ENCODE peak calls at places on chromosomes 6 and 20, in seven cellular contexts. O is HepG2, Z is A549, S is tibial nerve, T is suprapubic skin, R is H1, V is GM12878. I is an unnamed sample.

GRCh38 chr6:123509112-123509511 is 127.6 kb downstream of the TRDN start:
- DNase-seq in O (no peak), Z (no peak), S (no peak), T (no peak), R (no peak), V (no peak), I (no peak)

GRCh38 chr6:45703041-45703739 is 312.5 kb downstream of the CLIC5 start:
- DNase-seq in O (no peak), Z (no peak), S (no peak), T (no peak), R (no peak), V (no peak), I (no peak)

GRCh38 chr20:48619126-48620101 is 208.4 kb downstream of the PREX1 start:
- DNase-seq in O (no peak), Z (no peak), S (no peak), T (no peak), R (no peak), V (no peak), I (peak)

GRCh38 chr20:47099093-47099492 is 204.4 kb downstream of the EYA2 start:
- DNase-seq in O (no peak), Z (no peak), S (no peak), T (no peak), R (no peak), V (no peak), I (no peak)

GRCh38 chr6:39189915-39190544 is 39.2 kb downstream of the KCNK5 start:
- DNase-seq in O (peak), Z (peak), S (no peak), T (no peak), R (peak), V (no peak), I (no peak)

GRCh38 chr6:89237158-89237557 is 20.0 kb upstream of the GABRR1 start:
- DNase-seq in O (no peak), Z (no peak), S (no peak), T (no peak), R (no peak), V (no peak), I (no peak)

GRCh38 chr6:31878761-31879542 is at the start of gene SLC44A4:
- DNase-seq in O (no peak), Z (no peak), S (no peak), T (no peak), R (no peak), V (no peak), I (no peak)

GRCh38 chr20:24994470-24995368 is 2.2 kb upstream of the APMAP start:
- DNase-seq in O (peak), Z (peak), S (peak), T (peak), R (peak), V (peak), I (peak)

GRCh38 chr20:51457281-51457932 is 85.1 kb downstream of the NFATC2 start:
- DNase-seq in O (no peak), Z (peak), S (no peak), T (no peak), R (no peak), V (no peak), I (peak)

GRCh38 chr6:151679081-151679480 is 128.4 kb upstream of the ESR1 start:
- DNase-seq in O (no peak), Z (no peak), S (no peak), T (no peak), R (no peak), V (no peak), I (no peak)

GRCh38 chr20:61178431-61179080 is 73.5 kb upstream of the CDH4 start:
- DNase-seq in O (no peak), Z (no peak), S (no peak), T (no peak), R (no peak), V (no peak), I (no peak)

GRCh38 chr6:41193171-41193734 is 7.7 kb downstream of the TREML2 start:
- DNase-seq in O (no peak), Z (no peak), S (no peak), T (no peak), R (no peak), V (no peak), I (no peak)

GRCh38 chr6:160174681-160175080 is 53.1 kb downstream of the SLC22A1 start:
- DNase-seq in O (no peak), Z (no peak), S (no peak), T (no peak), R (no peak), V (no peak), I (no peak)

GRCh38 chr20:45290677-45291355 is 15.8 kb upstream of the RBPJL start:
- DNase-seq in O (peak), Z (peak), S (peak), T (peak), R (peak), V (no peak), I (peak)

GRCh38 chr6:130886965-130887364 is 59.8 kb downstream of the SMLR1 start:
- DNase-seq in O (no peak), Z (no peak), S (no peak), T (no peak), R (no peak), V (no peak), I (no peak)

GRCh38 chr20:13571662-13572061 is 67.1 kb downstream of the TASP1 start:
- DNase-seq in O (no peak), Z (no peak), S (no peak), T (no peak), R (peak), V (no peak), I (no peak)

GRCh38 chr6:11921017-11921438 is 91.1 kb upstream of the HIVEP1 start:
- DNase-seq in O (no peak), Z (peak), S (no peak), T (no peak), R (no peak), V (no peak), I (no peak)

GRCh38 chr6:22558288-22558882 is 11.0 kb upstream of the HDGFL1 start:
- DNase-seq in O (no peak), Z (no peak), S (no peak), T (no peak), R (no peak), V (no peak), I (no peak)

GRCh38 chr20:34634392-34634791 is 42.5 kb downstream of the PIGU start:
- DNase-seq in O (no peak), Z (no peak), S (no peak), T (no peak), R (no peak), V (no peak), I (no peak)

GRCh38 chr6:155264704-155265320 is 999 bp downstream of the CLDN20 start:
- DNase-seq in O (no peak), Z (no peak), S (no peak), T (no peak), R (no peak), V (no peak), I (no peak)

GRCh38 chr6:147961473-147962141 is 381.0 kb upstream of the SASH1 start:
- DNase-seq in O (no peak), Z (no peak), S (no peak), T (no peak), R (no peak), V (no peak), I (no peak)

GRCh38 chr20:59933849-59934585 is 580 bp upstream of the SYCP2 start:
- DNase-seq in O (peak), Z (peak), S (peak), T (peak), R (no peak), V (no peak), I (peak)

GRCh38 chr6:75094614-75095321 is 111.1 kb downstream of the COL12A1 start:
- DNase-seq in O (no peak), Z (no peak), S (no peak), T (no peak), R (no peak), V (no peak), I (no peak)

GRCh38 chr6:13425971-13426931 is 61.1 kb downstream of the GFOD1 start:
- DNase-seq in O (no peak), Z (no peak), S (no peak), T (no peak), R (no peak), V (peak), I (no peak)

GRCh38 chr6:17354700-17355403 is 38.5 kb upstream of the CAP2 start:
- DNase-seq in O (peak), Z (peak), S (no peak), T (no peak), R (no peak), V (peak), I (no peak)

GRCh38 chr20:53161473-53161872 is 189.3 kb downstream of the TSHZ2 start:
- DNase-seq in O (no peak), Z (no peak), S (no peak), T (no peak), R (no peak), V (no peak), I (no peak)

GRCh38 chr6:122735618-122736017 is 43.9 kb upstream of the FABP7 start:
- DNase-seq in O (no peak), Z (no peak), S (no peak), T (no peak), R (no peak), V (no peak), I (no peak)

GRCh38 chr6:43469947-43470346 is 7.4 kb upstream of the TJAP1 start:
- DNase-seq in O (no peak), Z (no peak), S (no peak), T (no peak), R (no peak), V (no peak), I (no peak)

GRCh38 chr6:110323004-110323657 is 35.0 kb downstream of the METTL24 start:
- DNase-seq in O (no peak), Z (no peak), S (no peak), T (no peak), R (no peak), V (no peak), I (no peak)

GRCh38 chr20:62381202-62381797 is 5.6 kb upstream of the RPS21 start:
- DNase-seq in O (no peak), Z (no peak), S (no peak), T (no peak), R (no peak), V (no peak), I (no peak)

GRCh38 chr6:45997875-45998506 is 17.7 kb downstream of the CLIC5 start:
- DNase-seq in O (no peak), Z (no peak), S (no peak), T (no peak), R (no peak), V (no peak), I (no peak)

GRCh38 chr6:28446818-28447511 is 3.7 kb upstream of the ZSCAN23 start:
- DNase-seq in O (no peak), Z (no peak), S (no peak), T (no peak), R (no peak), V (no peak), I (no peak)

GRCh38 chr6:38352636-38353035 is 287.1 kb downstream of the BTBD9 start:
- DNase-seq in O (no peak), Z (no peak), S (no peak), T (no peak), R (no peak), V (no peak), I (no peak)

GRCh38 chr6:73121421-73121993 is 103.8 kb downstream of the KHDC1L start:
- DNase-seq in O (no peak), Z (no peak), S (no peak), T (no peak), R (no peak), V (no peak), I (no peak)

DNA sequence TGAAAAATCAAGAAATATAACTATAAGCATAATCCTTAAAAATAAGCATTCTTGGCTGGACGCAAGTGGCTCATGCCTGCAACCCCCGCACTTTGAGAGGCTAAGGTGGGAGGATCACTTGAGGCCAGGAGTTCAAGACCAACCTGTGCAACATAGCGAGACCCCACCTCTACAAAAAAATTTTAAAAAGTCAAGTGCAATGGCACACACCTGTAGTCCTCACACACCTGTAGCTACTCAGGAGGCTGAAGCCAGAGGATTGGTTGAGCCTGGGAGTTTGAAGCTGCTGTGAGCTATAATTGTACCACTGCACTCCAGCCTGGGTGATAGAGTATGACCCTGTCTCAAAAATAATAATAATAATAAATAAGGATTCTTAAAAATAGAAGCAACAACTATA is 109.0 kb downstream of the KHDC1L start:
- DNase-seq in O (no peak), Z (no peak), S (no peak), T (no peak), R (no peak), V (no peak), I (no peak)
- TF ChIP-seq EP300 in O (no peak), Z (no peak), S (no peak), T (no peak), R (no peak), V (no peak), I (no peak)

GRCh38 chr20:50376179-50376887 is 133.8 kb upstream of the PTPN1 start:
- DNase-seq in O (no peak), Z (no peak), S (no peak), T (no peak), R (no peak), V (no peak), I (no peak)

GRCh38 chr20:50378170-50379000 is 131.8 kb upstream of the PTPN1 start:
- DNase-seq in O (no peak), Z (no peak), S (no peak), T (no peak), R (no peak), V (no peak), I (no peak)

GRCh38 chr20:50374541-50375078 is 135.6 kb upstream of the PTPN1 start:
- DNase-seq in O (no peak), Z (no peak), S (no peak), T (no peak), R (no peak), V (no peak), I (no peak)

GRCh38 chr20:50379049-50379990 is 130.9 kb upstream of the PTPN1 start:
- DNase-seq in O (no peak), Z (no peak), S (peak), T (peak), R (no peak), V (no peak), I (peak)

DNA sequence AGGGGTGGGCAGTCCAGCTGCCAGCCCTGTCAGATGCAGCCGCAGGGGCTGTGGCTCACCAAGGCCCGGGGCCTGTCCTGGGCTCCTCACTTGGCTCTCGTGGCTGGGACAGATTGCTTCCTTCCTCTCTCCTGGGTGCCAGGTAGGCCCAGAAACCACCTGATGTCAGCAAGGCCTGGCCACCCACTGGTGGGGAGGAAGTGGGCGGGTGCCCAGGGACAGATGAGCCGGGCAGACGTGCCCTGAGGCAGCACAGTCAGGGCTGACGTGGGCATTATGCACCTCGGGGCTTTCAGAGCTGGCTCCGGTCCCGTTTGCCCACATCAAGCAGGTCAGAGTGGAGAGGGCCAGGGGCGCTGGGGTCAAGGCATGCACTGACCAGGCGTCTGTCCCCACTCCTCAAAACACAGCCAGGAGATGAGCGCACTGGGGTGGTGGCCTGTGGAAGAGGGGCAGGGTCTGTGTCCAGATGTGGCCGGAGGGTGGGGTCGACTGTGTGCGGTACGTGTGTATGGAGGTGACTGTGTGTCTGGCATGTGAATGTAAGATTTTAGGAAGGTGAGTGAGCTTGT is 133.2 kb upstream of the PTPN1 start:
- DNase-seq in O (no peak), Z (no peak), S (no peak), T (no peak), R (no peak), V (no peak), I (no peak)
- TF ChIP-seq EP300 in O (no peak), Z (peak), S (no peak), T (no peak), R (no peak), V (no peak), I (no peak)

DNA sequence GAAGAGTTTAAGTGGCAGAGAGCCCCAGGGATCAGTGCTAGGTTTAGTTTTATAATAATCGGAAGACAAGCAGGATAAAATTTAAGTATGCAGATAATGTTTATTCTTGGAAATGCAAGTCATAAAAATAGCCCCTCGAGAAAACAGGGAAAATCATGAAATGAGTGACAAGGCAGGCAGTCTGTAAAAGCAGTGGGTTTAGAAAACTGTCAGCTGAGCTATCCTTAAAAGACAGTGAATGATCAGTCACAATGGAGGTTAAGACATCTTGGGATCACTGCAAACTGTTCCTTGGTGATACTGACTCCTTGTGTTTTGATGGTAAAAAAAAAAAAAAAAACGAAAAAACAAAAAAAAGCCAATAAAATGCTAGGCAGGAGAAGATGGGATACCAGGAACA is 61.3 kb upstream of the BCLAF1 start:
- DNase-seq in O (no peak), Z (no peak), S (no peak), T (no peak), R (no peak), V (no peak), I (no peak)
- TF ChIP-seq EP300 in O (no peak), Z (no peak), S (no peak), T (no peak), R (no peak), V (no peak), I (no peak)

DNA sequence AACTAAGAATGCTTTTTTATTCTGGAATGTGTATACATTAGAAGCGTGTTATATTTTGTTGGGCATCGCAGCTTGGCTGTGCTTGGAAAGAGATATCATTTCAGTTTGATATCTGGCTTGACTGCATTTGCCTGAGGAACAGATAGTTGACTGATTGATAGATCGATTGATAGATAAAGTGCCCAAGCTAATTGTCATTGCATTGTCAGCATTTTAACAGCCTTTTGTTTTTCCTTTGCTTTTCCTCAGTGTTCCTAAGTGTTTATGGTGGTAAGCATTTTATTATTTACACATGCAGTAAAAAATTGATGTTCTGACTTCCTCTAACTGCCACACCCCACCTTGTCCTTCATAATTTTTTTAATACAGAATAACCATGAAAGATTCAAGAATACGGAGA is 180.9 kb upstream of the GRIK2 start:
- DNase-seq in O (no peak), Z (no peak), S (no peak), T (no peak), R (no peak), V (no peak), I (no peak)
- TF ChIP-seq EP300 in O (no peak), Z (no peak), S (no peak), T (no peak), R (no peak), V (no peak), I (no peak)

GRCh38 chr6:139518556-139519091 is 144.2 kb upstream of the CITED2 start:
- DNase-seq in O (no peak), Z (no peak), S (no peak), T (no peak), R (no peak), V (no peak), I (no peak)
- TF ChIP-seq EP300 in O (no peak), Z (no peak), S (no peak), T (no peak), R (no peak), V (no peak), I (no peak)

GRCh38 chr6:37126554-37126906 is 43.4 kb upstream of the PIM1 start:
- DNase-seq in O (no peak), Z (no peak), S (no peak), T (no peak), R (no peak), V (no peak), I (no peak)
- TF ChIP-seq EP300 in O (no peak), Z (no peak), S (no peak), T (no peak), R (no peak), V (no peak), I (no peak)